ENCODE peak calls at places on chromosomes 5 and 9, in four cellular contexts. N is WTC11, F is K562, L is HepG2. S is an unnamed sample.

GRCh38 chr5:14902826-14903560 is 31.4 kb upstream of the ANKH start:
- DNase-seq in F (no peak), L (no peak), N (no peak), S (no peak)

GRCh38 chr5:35309365-35310130 is 79.3 kb upstream of the PRLR start:
- DNase-seq in N (no peak), L (no peak), F (no peak), S (no peak)

GRCh38 chr5:168101352-168101751 is 190.1 kb upstream of the WWC1 start:
- DNase-seq in L (no peak), N (no peak), F (no peak), S (no peak)

GRCh38 chr9:16869140-16869903 is 1.1 kb downstream of the BNC2 start:
- DNase-seq in N (no peak), F (no peak), L (no peak), S (no peak)

GRCh38 chr5:34053133-34053532 is 10.1 kb upstream of the C1QTNF3 start:
- DNase-seq in N (no peak), F (no peak), L (no peak), S (no peak)

GRCh38 chr5:42858031-42858643 is 46.4 kb upstream of the SELENOP start:
- DNase-seq in N (no peak), F (no peak), L (no peak), S (no peak)

GRCh38 chr9:35051069-35051967 is 21.1 kb downstream of the VCP start:
- DNase-seq in L (peak), F (peak), N (peak), S (peak)

GRCh38 chr9:112421771-112422222 is 41.9 kb downstream of the HSDL2 start:
- DNase-seq in N (no peak), F (peak), L (no peak), S (no peak)

GRCh38 chr5:74288448-74289109 is 351.9 kb downstream of the ENC1 start:
- DNase-seq in F (no peak), N (no peak), L (no peak), S (no peak)

GRCh38 chr9:133771486-133772482 is 33.6 kb upstream of the SARDH start:
- DNase-seq in L (no peak), N (peak), F (no peak), S (no peak)

GRCh38 chr5:125679522-125679921 is 743.7 kb upstream of the GRAMD2B start:
- DNase-seq in L (peak), F (no peak), N (no peak), S (no peak)

GRCh38 chr9:131605770-131606590 is 60.7 kb downstream of the PRRT1B start:
- DNase-seq in L (peak), F (peak), N (no peak), S (no peak)

GRCh38 chr5:84564311-84564710 is 179.6 kb upstream of the EDIL3 start:
- DNase-seq in L (no peak), F (no peak), N (no peak), S (no peak)

GRCh38 chr5:39800202-39800601 is 375.4 kb upstream of the DAB2 start:
- DNase-seq in F (no peak), L (no peak), N (no peak), S (no peak)

GRCh38 chr5:111582962-111583669 is 70.8 kb upstream of the STARD4 start:
- DNase-seq in N (no peak), L (no peak), F (no peak), S (no peak)

GRCh38 chr5:8956659-8957058 is 589.2 kb downstream of the SEMA5A start:
- DNase-seq in N (no peak), F (no peak), L (no peak), S (no peak)

GRCh38 chr5:122415030-122415429 is 103.0 kb downstream of the SNCAIP start:
- DNase-seq in N (no peak), L (no peak), F (no peak), S (no peak)

GRCh38 chr9:109705515-109705914 is 74.5 kb upstream of the PALM2AKAP2 start:
- DNase-seq in L (peak), F (no peak), N (no peak), S (no peak)

GRCh38 chr5:59380350-59380951 is 513.1 kb downstream of the PDE4D start:
- DNase-seq in N (no peak), L (peak), F (no peak), S (peak)

GRCh38 chr5:72889324-72889723 is 66.5 kb upstream of the FCHO2 start:
- DNase-seq in L (no peak), N (no peak), F (no peak), S (no peak)

GRCh38 chr5:66966439-66966838 is 230.2 kb downstream of the CD180 start:
- DNase-seq in F (no peak), L (no peak), N (no peak), S (no peak)
- TF ChIP-seq CTCF in F (no peak), L (peak), N (no peak), S (no peak)

DNA sequence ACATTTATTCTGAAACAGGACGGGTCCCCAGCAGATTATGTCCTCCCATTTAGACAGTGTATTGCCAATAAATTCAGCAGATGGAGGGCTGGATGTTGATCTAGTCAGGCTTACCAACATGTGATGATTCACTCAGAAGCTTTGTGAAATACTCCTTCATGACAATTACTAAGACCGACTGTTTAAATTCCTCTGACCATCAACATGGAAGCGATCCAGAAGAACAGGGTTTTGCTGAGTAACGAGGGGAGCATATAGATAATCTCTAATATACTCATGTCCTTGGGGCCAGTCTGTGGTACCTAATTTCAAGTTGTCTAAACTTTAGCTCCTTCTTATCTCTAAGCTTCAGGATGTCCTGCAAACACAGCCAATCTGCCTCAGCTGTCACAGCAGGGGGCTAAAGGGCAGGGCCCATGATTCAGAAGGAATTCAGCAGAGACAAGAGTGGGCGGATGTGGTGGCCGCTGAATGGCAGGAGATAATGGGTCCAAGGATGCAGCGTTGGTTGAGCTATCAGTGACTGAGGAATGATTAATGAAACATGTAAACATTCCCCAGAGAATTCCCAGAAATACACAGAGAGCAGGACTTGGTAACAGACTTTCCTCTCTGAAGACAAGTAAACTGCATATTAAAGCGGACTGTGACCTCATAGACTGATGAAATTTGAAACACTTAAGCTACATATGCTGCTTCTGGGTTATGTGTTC is 109.4 kb downstream of the ANKRD55 start:
- DNase-seq in L (peak), F (peak), N (peak), S (no peak)
- TF ChIP-seq FOXJ3 in L (peak), F (no peak), N (no peak), S (no peak)

GRCh38 chr5:119409235-119409815 is 43.0 kb upstream of the HSD17B4 start:
- DNase-seq in L (no peak), F (no peak), N (no peak), S (no peak)
- TF ChIP-seq CTCF in L (peak), F (peak), N (no peak), S (no peak)

GRCh38 chr9:114924327-114924726 is 6.1 kb downstream of the TNFSF8 start:
- DNase-seq in F (no peak), L (no peak), N (no peak), S (no peak)

GRCh38 chr9:114923918-114924317 is 6.5 kb downstream of the TNFSF8 start:
- DNase-seq in N (no peak), F (no peak), L (no peak), S (no peak)

GRCh38 chr9:114928092-114928491 is 2.3 kb downstream of the TNFSF8 start:
- DNase-seq in F (no peak), N (no peak), L (no peak), S (no peak)

GRCh38 chr9:114925039-114925438 is 5.4 kb downstream of the TNFSF8 start:
- DNase-seq in F (no peak), L (no peak), N (no peak), S (no peak)

DNA sequence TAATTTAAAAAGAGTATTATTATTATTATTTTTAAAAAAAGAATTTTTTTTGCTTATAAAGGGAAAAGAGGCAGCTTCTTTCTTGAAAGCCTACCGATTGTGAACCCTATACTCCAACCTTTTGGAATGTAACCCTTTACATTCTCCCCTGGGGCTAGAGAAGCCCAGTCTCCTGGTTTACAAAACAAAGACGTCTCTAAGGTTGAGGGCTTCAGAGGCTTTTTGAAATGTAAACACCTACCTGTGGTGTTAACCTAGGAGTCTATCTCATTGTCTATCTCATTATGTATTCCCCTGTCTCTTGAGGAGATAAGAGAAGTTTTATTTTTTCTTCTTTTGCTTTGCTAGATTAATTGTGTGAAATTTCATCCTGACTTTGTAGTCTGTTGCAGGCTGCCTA is 4.7 kb downstream of the TNFSF8 start:
- DNase-seq in L (no peak), F (no peak), N (no peak), S (no peak)
- TF ChIP-seq FOXJ3 in L (no peak), F (no peak), N (no peak), S (no peak)

GRCh38 chr5:7597058-7597457 is 201.1 kb downstream of the ADCY2 start:
- DNase-seq in N (no peak), F (no peak), L (no peak), S (no peak)

GRCh38 chr5:7589800-7590199 is 193.9 kb downstream of the ADCY2 start:
- DNase-seq in N (no peak), L (no peak), F (no peak), S (no peak)

GRCh38 chr5:7592910-7593309 is 197.0 kb downstream of the ADCY2 start:
- DNase-seq in N (peak), F (peak), L (no peak), S (peak)
- TF ChIP-seq CTCF in N (peak), F (peak), L (peak), S (peak)

GRCh38 chr5:139396691-139397090 is 1.8 kb upstream of the PROB1 start:
- DNase-seq in L (no peak), F (no peak), N (no peak), S (no peak)
- TF ChIP-seq FOXJ3 in L (no peak), F (no peak), N (no peak), S (no peak)